ENCODE peak calls at places on chromosome 13, in eight cellular contexts. S, Z, K, Y, L, Q, R and O are unnamed samples.
A peak's percentile ranks its signal among the peaks of the same experiment; 100 is the strongest.

GRCh38 chr13:27011661-27012060 is 159.9 kb downstream of the USP12 start:
- DNase-seq in R (no peak), K (no peak), S (no peak), Z (no peak), Y (no peak), Q (no peak), L (no peak), O (no peak)

GRCh38 chr13:42280537-42280936 is 8.6 kb downstream of the AKAP11 start:
- DNase-seq in Z (no peak), L (no peak), R (no peak), S (no peak), K (no peak), Q (no peak), Y (no peak), O (no peak)

GRCh38 chr13:52851153-52851962 is 2.9 kb upstream of the PCDH8 start:
- DNase-seq in Q (peak; percentile 8), K (peak; percentile 46), Y (no peak), R (peak; percentile 40), L (peak; percentile 81), Z (no peak), S (no peak), O (peak; percentile 84)

GRCh38 chr13:31982540-31982939 is 49.0 kb upstream of the FRY start:
- DNase-seq in Y (no peak), S (no peak), Z (peak; percentile 96), R (peak; percentile 45), K (no peak), Q (peak; percentile 95), L (no peak), O (no peak)

GRCh38 chr13:106534844-106535551 is 464 bp downstream of the EFNB2 start:
- DNase-seq in Y (peak; percentile 22), L (peak; percentile 32), K (no peak), Q (peak; percentile 42), Z (no peak), S (no peak), R (no peak), O (peak; percentile 74)

GRCh38 chr13:52024481-52024880 is at the start of gene UTP14C:
- DNase-seq in Q (no peak), R (no peak), Z (no peak), Y (no peak), S (no peak), K (no peak), L (no peak), O (no peak)

GRCh38 chr13:75310005-75310580 is 171.9 kb downstream of the TBC1D4 start:
- DNase-seq in K (no peak), Z (no peak), L (no peak), Y (no peak), Q (no peak), S (no peak), R (no peak), O (no peak)

GRCh38 chr13:114101325-114101821 is 31.1 kb downstream of the RASA3 start:
- DNase-seq in R (peak; percentile 23), K (no peak), L (no peak), Y (no peak), S (no peak), Z (no peak), Q (peak; percentile 39), O (no peak)

GRCh38 chr13:42048323-42048624 is 174 bp upstream of the DGKH start:
- DNase-seq in R (no peak), Y (no peak), S (no peak), Q (no peak), K (no peak), Z (no peak), L (no peak), O (no peak)

GRCh38 chr13:30659980-30660379 is 42.3 kb downstream of the USPL1 start:
- DNase-seq in R (no peak), L (peak; percentile 82), Z (no peak), S (no peak), Q (no peak), Y (no peak), K (no peak), O (no peak)

GRCh38 chr13:99655351-99656091 is 154.2 kb downstream of the TM9SF2 start:
- DNase-seq in R (no peak), Q (no peak), S (no peak), L (peak; percentile 55), K (no peak), Z (peak; percentile 92), Y (no peak), O (no peak)

GRCh38 chr13:99257291-99257690 is 888 bp downstream of the GPR18 start:
- DNase-seq in L (no peak), S (no peak), R (no peak), Y (no peak), Q (no peak), K (no peak), Z (no peak), O (no peak)

GRCh38 chr13:98919566-98919965 is 58.3 kb downstream of the DOCK9 start:
- DNase-seq in R (no peak), Q (no peak), Z (no peak), K (no peak), S (no peak), Y (no peak), L (peak; percentile 69), O (no peak)

GRCh38 chr13:49733181-49733951 is 42.1 kb upstream of the EBPL start:
- DNase-seq in S (no peak), K (no peak), Y (no peak), Z (peak; percentile 16), Q (no peak), L (peak; percentile 8), R (no peak), O (no peak)

GRCh38 chr13:50244913-50245574 is 229.8 kb downstream of the KCNRG start:
- DNase-seq in Q (peak; percentile 94), Z (peak; percentile 92), L (peak; percentile 5), K (peak; percentile 65), S (no peak), Y (no peak), R (no peak), O (no peak)

GRCh38 chr13:33262069-33262487 is 23.5 kb downstream of the STARD13 start:
- DNase-seq in R (peak; percentile 39), Z (no peak), S (no peak), Y (no peak), K (no peak), Q (no peak), L (peak; percentile 83), O (no peak)

GRCh38 chr13:92821324-92821723 is 405.3 kb upstream of the GPC6 start:
- DNase-seq in L (peak; percentile 45), Y (no peak), R (no peak), Q (no peak), Z (no peak), S (no peak), K (no peak), O (no peak)

GRCh38 chr13:42048625-42049453 is at the start of gene DGKH:
- DNase-seq in L (peak; percentile 65), S (peak; percentile 60), R (peak; percentile 90), Q (peak; percentile 78), Z (no peak), Y (peak; percentile 51), K (no peak), O (peak; percentile 94)

DNA sequence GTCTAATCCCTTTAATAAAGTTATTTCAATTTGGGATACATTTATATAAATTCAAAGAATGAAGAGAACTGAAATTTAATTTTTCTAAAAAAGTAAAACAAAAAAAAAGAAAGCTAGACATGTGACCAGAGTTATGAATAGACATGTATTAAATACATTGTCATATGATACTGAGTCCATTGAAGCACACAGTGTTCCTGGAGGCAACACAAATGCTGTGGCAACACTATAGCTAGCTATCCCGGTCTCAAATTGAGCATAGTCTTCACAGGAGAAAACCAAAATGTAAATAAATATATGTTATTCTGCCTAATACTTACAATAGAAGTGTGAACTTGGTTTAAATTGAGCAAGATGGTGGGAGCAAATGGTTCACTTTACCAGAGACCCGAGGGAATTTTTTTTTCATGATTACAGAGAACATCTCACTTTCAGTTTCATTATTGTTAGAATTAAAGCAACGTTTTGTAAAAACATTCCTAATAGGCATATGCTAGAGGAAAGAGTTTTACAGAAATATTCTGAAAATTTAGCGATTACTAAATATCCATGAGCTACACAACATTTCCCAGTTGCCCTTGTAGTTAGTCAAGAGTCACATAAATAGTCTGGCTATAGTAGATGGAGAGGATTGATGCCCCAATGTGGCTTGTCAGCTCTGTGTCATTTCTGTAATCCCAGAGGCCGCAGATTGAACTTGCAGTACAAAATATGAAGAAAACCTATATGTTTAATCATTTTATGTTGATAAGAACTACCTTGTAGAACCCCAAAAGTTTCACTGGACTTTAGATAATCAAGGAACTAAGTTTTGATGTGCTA is 775.7 kb upstream of the SPRY2 start:
- DNase-seq in Y (no peak), L (no peak), Z (no peak), S (no peak), Q (peak; percentile 26), K (no peak), R (no peak), O (no peak)
- H3K4me3 ChIP-seq in Y (no peak overlapping the region), L (no peak overlapping the region), Z (no peak overlapping the region), S (no peak overlapping the region), Q (no peak overlapping the region), K (peak overlapping the region; percentile 17), R (no peak overlapping the region), O (no peak overlapping the region)

DNA sequence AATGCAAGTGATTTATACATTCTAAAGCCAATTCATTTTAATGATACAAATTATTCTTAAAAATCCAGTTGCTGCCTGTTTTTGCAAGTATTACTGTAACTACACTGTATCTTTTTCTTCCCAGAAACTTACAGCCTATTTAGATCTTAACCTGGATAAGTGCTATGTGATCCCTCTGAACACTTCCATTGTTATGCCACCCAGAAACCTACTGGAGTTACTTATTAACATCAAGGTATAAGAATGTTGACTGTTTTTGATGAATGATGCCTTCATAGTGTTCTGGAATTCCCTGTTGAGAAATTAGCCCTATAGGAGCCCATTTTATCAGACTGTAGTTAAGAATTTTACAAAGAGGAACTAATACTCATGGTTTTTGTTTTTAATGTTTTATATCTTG is 25.0 kb downstream of the ITM2B start:
- DNase-seq in R (no peak), Q (no peak), K (no peak), S (no peak), Y (no peak), L (no peak), Z (peak; percentile 50), O (no peak)
- H3K36me3 ChIP-seq in R (no peaks in the 10 kb centered on the region), Q (peaks cover 1% of the 10 kb centered on the region), K (no peaks in the 10 kb centered on the region), S (no peaks in the 10 kb centered on the region), Y (peaks cover 60% of the 10 kb centered on the region), L (no peaks in the 10 kb centered on the region), Z (peaks cover 3% of the 10 kb centered on the region), O (peaks cover 17% of the 10 kb centered on the region)

GRCh38 chr13:23159205-23159586 is 21.6 kb upstream of the SGCG start:
- DNase-seq in Y (no peak), Z (peak; percentile 4), Q (peak; percentile 69), S (no peak), L (peak; percentile 88), R (no peak), K (no peak), O (peak; percentile 81)

GRCh38 chr13:23159587-23160240 is 21.1 kb upstream of the SGCG start:
- DNase-seq in Q (no peak), K (no peak), Z (no peak), R (no peak), L (peak; percentile 82), Y (no peak), S (no peak), O (peak; percentile 83)

GRCh38 chr13:23161176-23161825 is 19.5 kb upstream of the SGCG start:
- DNase-seq in Z (no peak), R (no peak), L (no peak), Y (no peak), K (no peak), Q (peak; percentile 81), S (no peak), O (no peak)

GRCh38 chr13:23160241-23161175 is 20.3 kb upstream of the SGCG start:
- DNase-seq in R (no peak), K (no peak), L (peak; percentile 78), Y (no peak), Z (no peak), S (no peak), Q (peak; percentile 71), O (peak; percentile 25)
- H3K4me3 ChIP-seq in R (peak overlapping the region; percentile 11), K (no peak overlapping the region), L (peak overlapping the region; percentile 60), Y (no peak overlapping the region), Z (peak overlapping the region; percentile 28), S (no peak overlapping the region), Q (no peak overlapping the region), O (peak overlapping the region; percentile 64)

GRCh38 chr13:66886248-66886647 is 343.9 kb downstream of the PCDH9 start:
- DNase-seq in R (no peak), S (no peak), Q (no peak), L (no peak), Z (no peak), Y (no peak), K (no peak), O (no peak)
- H3K36me3 ChIP-seq in R (no peaks in the 10 kb centered on the region), S (no peaks in the 10 kb centered on the region), Q (no peaks in the 10 kb centered on the region), L (no peaks in the 10 kb centered on the region), Z (no peaks in the 10 kb centered on the region), Y (no peaks in the 10 kb centered on the region), K (no peaks in the 10 kb centered on the region), O (no peaks in the 10 kb centered on the region)